ENCODE peak calls at places on chromosomes 4 and X, in ten cellular contexts. Z is GM10248; K is amniotic epithelial cell; J is adipocyte; X is GM20000; L is germinal center; U is GM19239; V is H4; F is effector memory CD8-positive, alpha-beta T cell; N is activated CD4-positive, alpha-beta T cell treated with anti-CD3 and anti-CD28 coated beads, Interleukin-2, amount 50 U/mL, for 48 hours. H is an unnamed sample.

GRCh38 chr4:40454816-40455215 is 119.7 kb downstream of the CHRNA9 start:
- DNase-seq in Z (no peak), K (peak), J (no peak), X (no peak), L (no peak), U (no peak), V (no peak), F (no peak), N (no peak), H (no peak)

GRCh38 chrX:13598877-13599276 is 29.5 kb downstream of the EGFL6 start:
- DNase-seq in Z (no peak), K (peak), J (no peak), X (no peak), L (no peak), U (no peak), V (peak), F (no peak), N (no peak), H (no peak)

GRCh38 chr4:185395255-185395955 is at the start of gene LRP2BP:
- DNase-seq in Z (peak), K (peak), J (no peak), X (peak), L (peak), U (no peak), V (no peak), F (no peak), N (no peak), H (peak)

GRCh38 chr4:39464886-39465501 is 6.1 kb downstream of the LIAS start:
- DNase-seq in Z (no peak), K (peak), J (peak), X (no peak), L (no peak), U (no peak), V (peak), F (no peak), N (no peak), H (peak)

GRCh38 chrX:44908198-44908597 is 35.2 kb downstream of the KDM6A start:
- DNase-seq in Z (no peak), K (peak), J (no peak), X (no peak), L (no peak), U (no peak), V (no peak), F (no peak), N (no peak), H (peak)

GRCh38 chrX:102765794-102766193 is 45.3 kb downstream of the GPRASP3 start:
- DNase-seq in Z (no peak), K (peak), J (peak), X (no peak), L (no peak), U (no peak), V (peak), F (no peak), N (no peak), H (no peak)

GRCh38 chr4:74279716-74280115 is 28.6 kb upstream of the EPGN start:
- DNase-seq in Z (no peak), K (no peak), J (no peak), X (no peak), L (no peak), U (no peak), V (no peak), F (no peak), N (no peak), H (no peak)

GRCh38 chrX:111784667-111785066 is 91.3 kb upstream of the TRPC5OS start:
- DNase-seq in Z (no peak), K (no peak), J (no peak), X (no peak), L (no peak), U (no peak), V (no peak), F (no peak), N (no peak), H (no peak)

GRCh38 chrX:11470231-11470630 is 177.0 kb downstream of the AMELX start:
- DNase-seq in Z (no peak), K (no peak), J (peak), X (no peak), L (no peak), U (no peak), V (peak), F (no peak), N (no peak), H (peak)

H was measured in osteoblast.